ENCODE peak calls at places on chromosomes 3 and 15, in eight cellular contexts. O is NAMALWA, G is ACHN, E is endothelial cell of umbilical vein, W is NCI-H226, U is pancreas, B is midbrain, X is putamen. T is an unnamed sample.

GRCh38 chr3:97882975-97883598 is 61.3 kb downstream of the CRYBG3 start:
- DNase-seq in O (no peak), G (peak; percentile 25), E (peak; percentile 74), W (peak; percentile 44), U (peak; percentile 11), B (no peak), X (no peak), T (no peak)

GRCh38 chr15:59524331-59524731 is 86.3 kb downstream of the FAM81A start:
- DNase-seq in O (no peak), G (no peak), E (no peak), W (no peak), U (no peak), B (no peak), X (no peak), T (no peak)

GRCh38 chr3:134336587-134336986 is 37.7 kb downstream of the AMOTL2 start:
- DNase-seq in O (no peak), G (no peak), E (no peak), W (peak; percentile 69), U (no peak), B (no peak), X (no peak), T (no peak)

GRCh38 chr3:31039145-31039544 is 144.7 kb upstream of the GADL1 start:
- DNase-seq in O (no peak), G (no peak), E (no peak), W (no peak), U (no peak), B (no peak), X (no peak), T (no peak)

GRCh38 chr15:42508263-42508690 is 12.8 kb downstream of the SNAP23 start:
- DNase-seq in O (no peak), G (no peak), E (no peak), W (no peak), U (no peak), B (no peak), X (no peak), T (peak; percentile 16)

GRCh38 chr3:10470666-10471336 is 34.6 kb downstream of the ATP2B2 start:
- DNase-seq in O (no peak), G (no peak), E (no peak), W (no peak), U (no peak), B (no peak), X (no peak), T (no peak)

GRCh38 chr15:41559489-41560177 is 621 bp downstream of the TYRO3 start:
- DNase-seq in O (no peak), G (no peak), E (no peak), W (no peak), U (no peak), B (peak; percentile 49), X (no peak), T (no peak)

GRCh38 chr3:42653560-42654330 is at the start of gene ZBTB47:
- DNase-seq in O (no peak), G (peak; percentile 37), E (peak; percentile 33), W (peak; percentile 51), U (peak; percentile 64), B (peak; percentile 65), X (peak; percentile 52), T (peak; percentile 60)

GRCh38 chr15:77608774-77609173 is 23.9 kb downstream of the LINGO1 start:
- DNase-seq in O (no peak), G (no peak), E (no peak), W (no peak), U (no peak), B (no peak), X (no peak), T (no peak)

GRCh38 chr3:112793311-112794081 is 53.2 kb downstream of the CD200R1L start:
- DNase-seq in O (no peak), G (no peak), E (no peak), W (no peak), U (no peak), B (no peak), X (no peak), T (no peak)

GRCh38 chr3:15636028-15636709 is 34.6 kb downstream of the BTD start:
- DNase-seq in O (no peak), G (peak; percentile 96), E (peak; percentile 96), W (peak; percentile 94), U (no peak), B (no peak), X (no peak), T (peak; percentile 65)

GRCh38 chr3:194310060-194310481 is 41.1 kb downstream of the CPN2 start:
- DNase-seq in O (no peak), G (no peak), E (no peak), W (no peak), U (no peak), B (no peak), X (no peak), T (no peak)

GRCh38 chr3:44939581-44940036 is 36.4 kb downstream of the ZDHHC3 start:
- DNase-seq in O (no peak), G (no peak), E (no peak), W (no peak), U (no peak), B (peak; percentile 49), X (peak; percentile 15), T (no peak)

T was measured in trophoblast cell.